ENCODE peak calls at places on chromosome 17, in six cellular contexts. E is colonic mucosa, N is neural progenitor cell, W is H9, V is neuronal stem cell, T is fibroblast of lung. S is an unnamed sample. For H3K4me1, the result is how much of the 10 kb centered on the place peaks cover.

GRCh38 chr17:8176998-8177731 is 985 bp upstream of the TMEM107 start:
- DNase-seq in E (no peak), N (peak), W (no peak), V (no peak), T (no peak), S (peak)

GRCh38 chr17:44331249-44331760 is 6.7 kb upstream of the SLC25A39 start:
- DNase-seq in E (peak), N (peak), W (peak), V (peak), T (peak), S (peak)

GRCh38 chr17:200604-200985 is 19.1 kb upstream of the DOC2B start:
- DNase-seq in E (no peak), N (no peak), W (no peak), V (no peak), T (no peak), S (no peak)

GRCh38 chr17:42618442-42619150 is 9.1 kb downstream of the TUBG1 start:
- DNase-seq in E (peak), N (peak), W (peak), V (no peak), T (peak), S (peak)

GRCh38 chr17:40025991-40026815 is 11.0 kb downstream of the CSF3 start:
- DNase-seq in E (no peak), N (no peak), W (no peak), V (no peak), T (peak), S (no peak)

GRCh38 chr17:8991514-8992285 is 26.2 kb upstream of the PIK3R5 start:
- DNase-seq in E (peak), N (peak), W (peak), V (peak), T (peak), S (peak)

GRCh38 chr17:77728022-77728671 is 230.4 kb upstream of the TNRC6C start:
- DNase-seq in E (peak), N (no peak), W (peak), V (no peak), T (no peak), S (peak)

GRCh38 chr17:66200685-66201092 is 8.8 kb upstream of the CEP112 start:
- DNase-seq in E (peak), N (peak), W (peak), V (peak), T (peak), S (peak)

GRCh38 chr17:38789185-38789584 is 10.2 kb downstream of the PIP4K2B start:
- DNase-seq in E (no peak), N (peak), W (no peak), V (peak), T (no peak), S (peak)

GRCh38 chr17:34472363-34472762 is 107.0 kb upstream of the TMEM132E start:
- DNase-seq in E (no peak), N (no peak), W (no peak), V (no peak), T (no peak), S (no peak)

GRCh38 chr17:81930142-81931125 is 2.9 kb upstream of the MAFG start:
- DNase-seq in E (peak), N (peak), W (no peak), V (no peak), T (no peak), S (peak)

GRCh38 chr17:39867891-39868553 is at the start of gene ZPBP2:
- DNase-seq in E (no peak), N (no peak), W (peak), V (no peak), T (no peak), S (peak)

GRCh38 chr17:1796800-1797199 is 32.9 kb downstream of the SMYD4 start:
- DNase-seq in E (no peak), N (no peak), W (no peak), V (no peak), T (no peak), S (no peak)

GRCh38 chr17:51015145-51015558 is 105.5 kb downstream of the SPAG9 start:
- DNase-seq in E (no peak), N (no peak), W (no peak), V (no peak), T (peak), S (no peak)

GRCh38 chr17:80101946-80102706 is 745 bp downstream of the GAA start:
- DNase-seq in E (peak), N (peak), W (no peak), V (peak), T (peak), S (no peak)

GRCh38 chr17:28247671-28248556 is 71.1 kb upstream of the TMEM97 start:
- DNase-seq in E (no peak), N (peak), W (peak), V (no peak), T (no peak), S (peak)

GRCh38 chr17:36608794-36609497 is 7.6 kb downstream of the MRM1 start:
- DNase-seq in E (peak), N (peak), W (peak), V (no peak), T (peak), S (peak)

GRCh38 chr17:40616592-40616991 is 31.0 kb downstream of the SMARCE1 start:
- DNase-seq in E (no peak), N (no peak), W (no peak), V (no peak), T (no peak), S (no peak)

GRCh38 chr17:42303694-42304093 is 15.4 kb downstream of the STAT5A start:
- DNase-seq in E (no peak), N (no peak), W (no peak), V (no peak), T (no peak), S (no peak)

GRCh38 chr17:45225964-45226530 is 4.4 kb downstream of the FMNL1 start:
- DNase-seq in E (peak), N (no peak), W (peak), V (no peak), T (peak), S (peak)

GRCh38 chr17:9890124-9890523 is 14.9 kb downstream of the RCVRN start:
- DNase-seq in E (no peak), N (peak), W (peak), V (peak), T (no peak), S (peak)

GRCh38 chr17:1645207-1646171 is at the start of gene SCARF1:
- DNase-seq in E (no peak), N (no peak), W (peak), V (no peak), T (no peak), S (peak)

GRCh38 chr17:31512796-31513195 is 121.3 kb downstream of the RAB11FIP4 start:
- DNase-seq in E (no peak), N (no peak), W (no peak), V (no peak), T (no peak), S (no peak)

GRCh38 chr17:31511176-31511540 is 119.7 kb downstream of the RAB11FIP4 start:
- DNase-seq in E (peak), N (no peak), W (no peak), V (no peak), T (no peak), S (no peak)

GRCh38 chr17:31513731-31514427 is 122.4 kb downstream of the RAB11FIP4 start:
- DNase-seq in E (no peak), N (no peak), W (no peak), V (no peak), T (no peak), S (no peak)

GRCh38 chr17:31511583-31511982 is 120.1 kb downstream of the RAB11FIP4 start:
- DNase-seq in E (no peak), N (no peak), W (no peak), V (no peak), T (no peak), S (no peak)

DNA sequence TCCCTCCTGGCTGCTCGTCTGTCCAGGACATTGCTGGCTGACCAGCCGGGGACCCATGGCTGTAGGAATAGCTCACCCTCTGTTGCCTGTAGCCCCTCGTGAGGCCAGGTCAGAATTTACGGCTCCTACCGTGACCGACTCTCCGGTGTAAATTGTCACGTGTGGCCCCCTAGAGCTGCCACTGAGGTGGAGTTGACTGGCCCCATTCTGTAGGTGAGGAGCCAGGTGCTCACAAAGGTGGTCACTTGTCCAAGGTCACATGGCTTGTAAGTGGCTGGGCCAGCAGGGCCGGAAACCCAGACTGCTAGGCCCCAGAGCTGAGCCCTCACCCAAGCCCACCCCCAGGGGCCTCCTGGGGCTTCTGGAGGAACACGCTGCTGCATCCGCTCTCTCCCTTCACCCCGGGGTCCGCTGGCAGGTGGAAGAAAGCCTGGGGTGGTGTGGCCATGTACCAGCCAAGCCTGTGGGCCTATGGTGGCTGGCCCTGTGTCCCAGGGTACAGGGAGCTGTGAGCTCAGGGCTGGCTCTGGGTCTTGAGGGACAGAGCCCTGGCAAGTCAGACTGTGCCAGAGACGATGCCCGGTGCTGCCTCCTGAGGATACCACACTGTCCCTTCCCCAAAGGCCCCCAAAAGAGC is 120.7 kb downstream of the RAB11FIP4 start:
- DNase-seq in E (no peak), N (no peak), W (no peak), V (no peak), T (no peak), S (no peak)
- H3K27ac ChIP-seq in E (no peak), N (no peak), W (no peak), V (no peak), T (no peak), S (no peak)

GRCh38 chr17:71188811-71189492 is 931.9 kb upstream of the SOX9 start:
- DNase-seq in E (no peak), N (no peak), W (no peak), V (no peak), T (peak), S (no peak)
- H3K9ac ChIP-seq in E (no peak), N (no peak), W (no peak), V (no peak), T (no peak), S (no peak)

GRCh38 chr17:78898947-78899346 is 4.1 kb downstream of the CEP295NL start:
- DNase-seq in E (no peak), N (no peak), W (no peak), V (no peak), T (no peak), S (no peak)

GRCh38 chr17:78901806-78902205 is 1.2 kb downstream of the CEP295NL start:
- DNase-seq in E (no peak), N (no peak), W (no peak), V (no peak), T (no peak), S (no peak)

GRCh38 chr17:78899361-78900260 is 3.4 kb downstream of the CEP295NL start:
- DNase-seq in E (no peak), N (peak), W (peak), V (no peak), T (peak), S (peak)

GRCh38 chr17:78903101-78903779 is at the start of gene CEP295NL:
- DNase-seq in E (no peak), N (peak), W (no peak), V (peak), T (peak), S (peak)

DNA sequence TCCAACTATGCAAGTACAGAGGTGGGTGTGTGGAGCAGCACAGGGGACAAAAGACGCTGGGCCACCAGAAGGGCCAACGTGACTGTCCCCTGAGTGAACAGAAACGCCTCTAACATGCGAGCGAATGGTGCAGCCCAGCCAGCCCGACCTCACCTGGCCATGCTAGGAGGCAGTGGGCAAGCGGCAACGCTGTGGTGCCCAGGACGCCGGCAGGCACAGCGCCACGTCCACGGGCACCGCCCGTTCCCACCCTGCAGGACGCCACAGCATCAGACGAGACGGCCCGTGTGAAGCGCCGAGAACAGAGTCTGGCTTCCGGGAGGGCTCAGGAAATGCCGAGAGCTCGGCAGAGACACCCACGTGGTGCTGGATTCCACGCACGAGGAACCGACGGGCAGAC is 2.2 kb downstream of the CEP295NL start:
- DNase-seq in E (no peak), N (no peak), W (no peak), V (no peak), T (no peak), S (no peak)
- H3K4me1 ChIP-seq in E (under half), N (under half), W (under half), V (under half), T (under half), S (under half)

GRCh38 chr17:65022751-65023421 is 33.7 kb downstream of the GNA13 start:
- DNase-seq in E (no peak), N (no peak), W (no peak), V (no peak), T (peak), S (no peak)
- H3K27ac ChIP-seq in E (no peak), N (no peak), W (no peak), V (no peak), T (no peak), S (no peak)

GRCh38 chr17:47654991-47655390 is 5.3 kb downstream of the KPNB1 start:
- DNase-seq in E (no peak), N (no peak), W (no peak), V (no peak), T (no peak), S (no peak)
- H3K9ac ChIP-seq in E (no peak), N (peak), W (no peak), V (no peak), T (no peak), S (no peak)